ENCODE peak calls at places on chromosomes 3 and 15, in four cellular contexts. J is heart left ventricle, B is GM23338, P is HepG2. E is an unnamed sample.

GRCh38 chr3:195907730-195908438 is 467 bp downstream of the TNK2 start:
- DNase-seq in J (no peak), B (no peak), P (no peak), E (peak; percentile 86)

GRCh38 chr15:98668566-98669308 is 20.4 kb downstream of the IGF1R start:
- DNase-seq in J (no peak), B (no peak), P (no peak), E (no peak)

GRCh38 chr3:172536505-172536904 is 13.3 kb upstream of the TNFSF10 start:
- DNase-seq in J (no peak), B (peak; percentile 18), P (no peak), E (no peak)

GRCh38 chr15:84929795-84930371 is 45.4 kb downstream of the SLC28A1 start:
- DNase-seq in J (no peak), B (no peak), P (peak; percentile 90), E (peak; percentile 86)

GRCh38 chr3:150237490-150237889 is 170.6 kb upstream of the TSC22D2 start:
- DNase-seq in J (no peak), B (no peak), P (no peak), E (no peak)

GRCh38 chr3:106719583-106719982 is 657.7 kb upstream of the CCDC54 start:
- DNase-seq in J (no peak), B (no peak), P (no peak), E (no peak)

GRCh38 chr15:101554115-101554915 is 64.8 kb upstream of the PCSK6 start:
- DNase-seq in J (no peak), B (no peak), P (no peak), E (no peak)

GRCh38 chr15:73908030-73908821 is 18.0 kb upstream of the LOXL1 start:
- DNase-seq in J (peak; percentile 89), B (peak; percentile 91), P (peak; percentile 42), E (peak; percentile 77)

GRCh38 chr3:88057650-88058321 is 1.0 kb downstream of the CGGBP1 start:
- DNase-seq in J (no peak), B (no peak), P (no peak), E (no peak)

GRCh38 chr3:4976109-4976508 is 3.1 kb upstream of the BHLHE40 start:
- DNase-seq in J (peak; percentile 73), B (peak; percentile 82), P (peak; percentile 79), E (peak; percentile 89)

GRCh38 chr3:158974905-158975304 is 173.1 kb downstream of the MFSD1 start:
- DNase-seq in J (no peak), B (no peak), P (no peak), E (no peak)

GRCh38 chr3:138850151-138850550 is 15.4 kb upstream of the PIK3CB start:
- DNase-seq in J (no peak), B (no peak), P (no peak), E (peak; percentile 48)

GRCh38 chr15:42239528-42240245 is 31.6 kb upstream of the VPS39 start:
- DNase-seq in J (no peak), B (no peak), P (no peak), E (no peak)

GRCh38 chr3:189368384-189368783 is 196.6 kb downstream of the TPRG1 start:
- DNase-seq in J (no peak), B (no peak), P (no peak), E (no peak)

GRCh38 chr3:29311805-29312204 is 30.9 kb downstream of the RBMS3 start:
- DNase-seq in J (no peak), B (no peak), P (no peak), E (no peak)

GRCh38 chr15:31472636-31473383 is 146.2 kb downstream of the KLF13 start:
- DNase-seq in J (peak; percentile 65), B (no peak), P (no peak), E (no peak)

GRCh38 chr3:182389041-182389815 is 404.1 kb upstream of the ATP11B start:
- DNase-seq in J (no peak), B (no peak), P (no peak), E (peak; percentile 46)

GRCh38 chr3:183129243-183129642 is 29.9 kb upstream of the MCCC1 start:
- DNase-seq in J (no peak), B (peak; percentile 37), P (no peak), E (no peak)

GRCh38 chr15:78618490-78618934 is 2.3 kb downstream of the CHRNA3 start:
- DNase-seq in J (peak; percentile 83), B (peak; percentile 96), P (peak; percentile 66), E (peak; percentile 92)

GRCh38 chr3:88321696-88322095 is 171.9 kb downstream of the C3orf38 start:
- DNase-seq in J (no peak), B (no peak), P (no peak), E (no peak)

GRCh38 chr3:101185341-101185740 is 135.0 kb downstream of the IMPG2 start:
- DNase-seq in J (no peak), B (no peak), P (no peak), E (no peak)

GRCh38 chr15:82810863-82811421 is 1.5 kb downstream of the WHAMM start:
- DNase-seq in J (no peak), B (no peak), P (no peak), E (no peak)

GRCh38 chr3:13077431-13078157 is 4.4 kb upstream of the IQSEC1 start:
- DNase-seq in J (peak; percentile 77), B (no peak), P (no peak), E (no peak)

GRCh38 chr3:159872374-159873109 is 116.1 kb upstream of the IL12A start:
- DNase-seq in J (no peak), B (peak; percentile 28), P (no peak), E (peak; percentile 34)

GRCh38 chr3:60758169-60758568 is 493.1 kb downstream of the FHIT start:
- DNase-seq in J (no peak), B (no peak), P (no peak), E (no peak)

GRCh38 chr15:93179072-93179471 is 90.1 kb upstream of the RGMA start:
- DNase-seq in J (no peak), B (no peak), P (no peak), E (no peak)

GRCh38 chr3:33312361-33312760 is 35.1 kb downstream of the FBXL2 start:
- DNase-seq in J (no peak), B (no peak), P (no peak), E (no peak)

DNA sequence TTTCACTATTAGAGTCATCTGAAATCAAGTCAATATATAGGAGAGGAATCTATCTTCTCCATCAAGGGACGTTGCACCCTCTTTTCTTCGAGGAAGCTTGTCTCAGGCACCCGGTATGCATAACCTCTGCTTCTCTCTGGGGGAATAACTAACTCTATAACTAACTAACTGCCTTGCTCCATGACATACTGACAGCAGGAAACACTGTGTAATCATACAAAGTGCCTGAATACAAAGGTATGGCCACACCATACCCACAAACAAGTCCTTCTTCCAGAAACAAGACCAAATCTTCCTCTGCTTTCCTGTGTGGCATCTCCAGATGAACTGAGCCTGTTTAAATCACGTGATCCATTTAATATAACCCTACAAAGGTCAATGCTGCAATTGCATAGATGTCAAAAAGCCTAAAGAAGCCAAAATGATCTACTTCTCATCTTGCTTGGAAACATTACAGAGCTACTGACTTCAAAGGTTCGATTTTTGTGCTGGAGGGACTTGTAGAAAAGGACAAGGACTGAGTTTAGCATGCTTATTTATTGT is 380.6 kb downstream of the FOXP1 start:
- DNase-seq in J (no peak), B (no peak), P (no peak), E (no peak)
- H3K4me1 ChIP-seq in J (peaks cover 40% of the 10 kb centered on the region), B (peaks cover 5% of the 10 kb centered on the region), P (peaks cover 50% of the 10 kb centered on the region), E (peaks cover 3% of the 10 kb centered on the region)

GRCh38 chr3:81760215-81760614 is 1.2 kb downstream of the GBE1 start:
- DNase-seq in J (no peak), B (no peak), P (no peak), E (no peak)
- H3K4me3 ChIP-seq in J (peak overlapping the region; percentile 75), B (peak overlapping the region; percentile 92), P (peak overlapping the region; percentile 77), E (peak overlapping the region; percentile 83)

GRCh38 chr15:89328398-89329254 is 6.0 kb downstream of the POLG start:
- DNase-seq in J (no peak), B (no peak), P (no peak), E (no peak)

GRCh38 chr15:89332446-89332845 is 2.2 kb downstream of the POLG start:
- DNase-seq in J (no peak), B (peak; percentile 62), P (peak; percentile 28), E (peak; percentile 43)

GRCh38 chr15:89329329-89330084 is 5.1 kb downstream of the POLG start:
- DNase-seq in J (no peak), B (no peak), P (no peak), E (no peak)

GRCh38 chr15:89330881-89331595 is 3.6 kb downstream of the POLG start:
- DNase-seq in J (no peak), B (no peak), P (no peak), E (peak; percentile 79)

GRCh38 chr15:89330119-89330518 is 4.5 kb downstream of the POLG start:
- DNase-seq in J (no peak), B (no peak), P (no peak), E (no peak)
- H3K4me1 ChIP-seq in J (peaks cover 63% of the 10 kb centered on the region), B (peaks cover 13% of the 10 kb centered on the region), P (peaks cover 37% of the 10 kb centered on the region), E (peaks cover 26% of the 10 kb centered on the region)

GRCh38 chr15:69035205-69035917 is 20.9 kb downstream of the NOX5 start:
- DNase-seq in J (no peak), B (peak; percentile 77), P (peak; percentile 23), E (peak; percentile 22)

GRCh38 chr15:69034352-69034751 is 19.9 kb downstream of the NOX5 start:
- DNase-seq in J (no peak), B (no peak), P (no peak), E (no peak)

GRCh38 chr15:69032703-69033373 is 18.3 kb downstream of the NOX5 start:
- DNase-seq in J (no peak), B (no peak), P (no peak), E (no peak)

GRCh38 chr15:69031013-69032001 is 16.8 kb downstream of the NOX5 start:
- DNase-seq in J (peak; percentile 79), B (peak; percentile 91), P (no peak), E (no peak)

GRCh38 chr15:69032006-69032405 is 17.5 kb downstream of the NOX5 start:
- DNase-seq in J (no peak), B (no peak), P (no peak), E (no peak)
- H3K4me3 ChIP-seq in J (no peak overlapping the region), B (peak overlapping the region; percentile 43), P (no peak overlapping the region), E (no peak overlapping the region)

GRCh38 chr3:63943678-63944077 is 31.5 kb upstream of the SCAANT1 start:
- DNase-seq in J (no peak), B (no peak), P (no peak), E (no peak)

GRCh38 chr3:63937661-63938651 is 25.8 kb upstream of the SCAANT1 start:
- DNase-seq in J (no peak), B (peak; percentile 21), P (peak; percentile 15), E (no peak)

GRCh38 chr3:63942513-63942912 is 30.3 kb upstream of the SCAANT1 start:
- DNase-seq in J (no peak), B (no peak), P (no peak), E (no peak)

GRCh38 chr3:63936929-63937328 is 24.7 kb upstream of the SCAANT1 start:
- DNase-seq in J (no peak), B (no peak), P (no peak), E (no peak)

GRCh38 chr3:63940389-63940757 is 28.2 kb upstream of the SCAANT1 start:
- DNase-seq in J (no peak), B (no peak), P (no peak), E (no peak)
- H3K4me1 ChIP-seq in J (peaks cover 36% of the 10 kb centered on the region), B (no peaks in the 10 kb centered on the region), P (peaks cover 48% of the 10 kb centered on the region), E (no peaks in the 10 kb centered on the region)

E was measured in SJCRH30.